ENCODE peak calls at places on chromosome 4, in four cellular contexts. S, M, R and H are unnamed samples.
A peak's percentile ranks its signal among the peaks of the same experiment; 100 is the strongest.

GRCh38 chr4:176002007-176002623 is 63.5 kb upstream of the WDR17 start:
- DNase-seq in S (no peak), M (no peak), R (peak; percentile 28), H (peak; percentile 63)

GRCh38 chr4:22430626-22431025 is 85.2 kb downstream of the ADGRA3 start:
- DNase-seq in S (no peak), M (no peak), R (no peak), H (no peak)

GRCh38 chr4:169791527-169792156 is 33.9 kb upstream of the HPF1 start:
- DNase-seq in S (no peak), M (no peak), R (peak; percentile 77), H (peak; percentile 66)

GRCh38 chr4:153211986-153212720 is 7.9 kb downstream of the TRIM2 start:
- DNase-seq in S (no peak), M (no peak), R (peak; percentile 30), H (no peak)

GRCh38 chr4:168765726-168766125 is 244.3 kb downstream of the CBR4 start:
- DNase-seq in S (no peak), M (no peak), R (peak; percentile 32), H (no peak)

GRCh38 chr4:76977731-76978350 is 28.3 kb downstream of the SEPTIN11 start:
- DNase-seq in S (no peak), M (no peak), R (peak; percentile 72), H (no peak)

GRCh38 chr4:153258750-153259149 is 54.5 kb downstream of the TRIM2 start:
- DNase-seq in S (no peak), M (no peak), R (no peak), H (no peak)

GRCh38 chr4:79651516-79651915 is 243.5 kb upstream of the GK2 start:
- DNase-seq in S (no peak), M (no peak), R (peak; percentile 64), H (no peak)

GRCh38 chr4:1750381-1751154 is 29.2 kb downstream of the TACC3 start:
- DNase-seq in S (no peak), M (no peak), R (no peak), H (no peak)

GRCh38 chr4:88090898-88091297 is 67.5 kb downstream of the ABCG2 start:
- DNase-seq in S (no peak), M (no peak), R (no peak), H (no peak)

GRCh38 chr4:12975511-12975910 is 508.6 kb downstream of the RAB28 start:
- DNase-seq in S (no peak), M (no peak), R (no peak), H (no peak)

GRCh38 chr4:94802091-94802490 is 44.3 kb downstream of the BMPR1B start:
- DNase-seq in S (no peak), M (no peak), R (no peak), H (no peak)

GRCh38 chr4:186405957-186406356 is 140.0 kb downstream of the F11 start:
- DNase-seq in S (no peak), M (no peak), R (no peak), H (no peak)

GRCh38 chr4:83639849-83640493 is 104.1 kb downstream of the GPAT3 start:
- DNase-seq in S (peak; percentile 1), M (peak; percentile 47), R (peak; percentile 76), H (no peak)

GRCh38 chr4:132504438-132504837 is 644.7 kb upstream of the PCDH10 start:
- DNase-seq in S (no peak), M (peak; percentile 23), R (peak; percentile 2), H (no peak)

GRCh38 chr4:97912151-97912550 is 231.1 kb downstream of the STPG2 start:
- DNase-seq in S (no peak), M (no peak), R (peak; percentile 58), H (no peak)

GRCh38 chr4:7104366-7105031 is 36.6 kb upstream of the GRPEL1 start:
- DNase-seq in S (no peak), M (no peak), R (no peak), H (peak; percentile 56)

GRCh38 chr4:108168213-108168671 is 490 bp downstream of the LEF1 start:
- DNase-seq in S (no peak), M (no peak), R (peak; percentile 13), H (no peak)

GRCh38 chr4:143351149-143351691 is 14.5 kb downstream of the GAB1 start:
- DNase-seq in S (no peak), M (no peak), R (no peak), H (peak; percentile 57)

GRCh38 chr4:120682981-120683380 is 239.5 kb downstream of the PRDM5 start:
- DNase-seq in S (no peak), M (no peak), R (no peak), H (no peak)

GRCh38 chr4:146346276-146346675 is 131.9 kb downstream of the REELD1 start:
- DNase-seq in S (no peak), M (no peak), R (no peak), H (no peak)